ENCODE peak calls at places on chromosome 18, in five cellular contexts. X is NCI-H774; H is RWPE1; K is CD4-positive, alpha-beta T cell; P is activated CD8-positive, alpha-beta memory T cell treated with anti-CD3 and anti-CD28 coated beads for 1 hour. C is an unnamed sample.

GRCh38 chr18:35522130-35522959 is 24.6 kb upstream of the INO80C start:
- DNase-seq in X (no peak), H (no peak), P (no peak), K (no peak), C (no peak)

GRCh38 chr18:29145993-29146539 is 969.1 kb upstream of the CDH2 start:
- DNase-seq in H (no peak), K (no peak), X (no peak), P (no peak), C (no peak)

GRCh38 chr18:12406376-12407111 is 1.2 kb upstream of the PRELID3A start:
- DNase-seq in H (no peak), P (no peak), X (no peak), K (no peak), C (no peak)

GRCh38 chr18:29849145-29849544 is 1193.4 kb downstream of the DSC3 start:
- DNase-seq in X (no peak), K (no peak), H (no peak), P (no peak), C (no peak)

GRCh38 chr18:43847164-43848091 is 570.1 kb upstream of the SYT4 start:
- DNase-seq in X (no peak), P (no peak), K (no peak), H (no peak), C (no peak)

GRCh38 chr18:3140986-3141639 is 78.7 kb downstream of the MYOM1 start:
- DNase-seq in X (no peak), K (no peak), H (no peak), P (no peak), C (no peak)

GRCh38 chr18:7754725-7755181 is 187.6 kb downstream of the PTPRM start:
- DNase-seq in P (no peak), X (no peak), H (no peak), K (no peak), C (no peak)

GRCh38 chr18:22347624-22348511 is 69.8 kb downstream of the CTAGE1 start:
- DNase-seq in H (no peak), P (no peak), K (no peak), X (no peak), C (no peak)

C was measured in AML-193.